ENCODE peak calls at places on chromosomes 6 and 20, in six cellular contexts. One of them, this sample, is unnamed.
A peak's percentile ranks its signal among the peaks of the same experiment; 100 is the strongest.

GRCh38 chr6:126344181-126344580 is 4.3 kb downstream of the CENPW start:
- DNase-seq in GM12878: no peak
- DNase-seq in K562: no peak
- DNase-seq in HepG2: no peak
- DNase-seq in GM12891: no peak
- DNase-seq in H1: no peak
- DNase-seq in this sample: no peak

GRCh38 chr6:56961151-56961550 is 6.2 kb downstream of the BEND6 start:
- DNase-seq in GM12878: no peak
- DNase-seq in HepG2: no peak
- DNase-seq in K562: no peak
- DNase-seq in H1: no peak
- DNase-seq in GM12891: no peak
- DNase-seq in this sample: no peak

GRCh38 chr20:44069203-44069931 is 117.6 kb downstream of the JPH2 start:
- DNase-seq in GM12878: peak; percentile 57
- DNase-seq in GM12891: peak; percentile 50
- DNase-seq in HepG2: no peak
- DNase-seq in H1: peak; percentile 22
- DNase-seq in K562: no peak
- DNase-seq in this sample: no peak

GRCh38 chr6:26581164-26581915 is 15.4 kb upstream of the ABT1 start:
- DNase-seq in HepG2: no peak
- DNase-seq in H1: no peak
- DNase-seq in GM12878: no peak
- DNase-seq in K562: no peak
- DNase-seq in GM12891: no peak
- DNase-seq in this sample: no peak

GRCh38 chr6:36855750-36856149 is 16.5 kb upstream of the CPNE5 start:
- DNase-seq in GM12891: no peak
- DNase-seq in HepG2: no peak
- DNase-seq in K562: no peak
- DNase-seq in H1: no peak
- DNase-seq in GM12878: no peak
- DNase-seq in this sample: no peak

GRCh38 chr20:38651562-38651961 is 50.0 kb downstream of the ARHGAP40 start:
- DNase-seq in HepG2: no peak
- DNase-seq in K562: no peak
- DNase-seq in H1: no peak
- DNase-seq in GM12891: no peak
- DNase-seq in GM12878: no peak
- DNase-seq in this sample: no peak

GRCh38 chr6:110355727-110356126 is 2.4 kb downstream of the METTL24 start:
- DNase-seq in H1: no peak
- DNase-seq in GM12878: no peak
- DNase-seq in K562: no peak
- DNase-seq in HepG2: no peak
- DNase-seq in GM12891: no peak
- DNase-seq in this sample: no peak

GRCh38 chr6:18101271-18101670 is 21.2 kb downstream of the NHLRC1 start:
- DNase-seq in HepG2: no peak
- DNase-seq in GM12891: no peak
- DNase-seq in K562: no peak
- DNase-seq in H1: no peak
- DNase-seq in GM12878: no peak
- DNase-seq in this sample: no peak

GRCh38 chr6:137070303-137070702 is 25.5 kb upstream of the IL20RA start:
- DNase-seq in GM12878: no peak
- DNase-seq in HepG2: no peak
- DNase-seq in K562: no peak
- DNase-seq in GM12891: no peak
- DNase-seq in H1: no peak
- DNase-seq in this sample: no peak

GRCh38 chr6:78611886-78612480 is 255.4 kb upstream of the IRAK1BP1 start:
- DNase-seq in GM12878: no peak
- DNase-seq in K562: peak; percentile 46
- DNase-seq in H1: no peak
- DNase-seq in HepG2: peak; percentile 1
- DNase-seq in GM12891: no peak
- DNase-seq in this sample: no peak

GRCh38 chr6:43434943-43435342 is 7.6 kb downstream of the ABCC10 start:
- DNase-seq in K562: no peak
- DNase-seq in GM12878: no peak
- DNase-seq in GM12891: no peak
- DNase-seq in HepG2: no peak
- DNase-seq in H1: no peak
- DNase-seq in this sample: no peak

GRCh38 chr20:30812739-30813411 is 444.6 kb upstream of the DEFB115 start:
- DNase-seq in K562: no peak
- DNase-seq in H1: no peak
- DNase-seq in GM12891: peak; percentile 15
- DNase-seq in GM12878: no peak
- DNase-seq in HepG2: no peak
- DNase-seq in this sample: peak; percentile 19

GRCh38 chr6:137927777-137928218 is 60.7 kb downstream of the TNFAIP3 start:
- DNase-seq in K562: no peak
- DNase-seq in GM12891: no peak
- DNase-seq in H1: no peak
- DNase-seq in HepG2: no peak
- DNase-seq in GM12878: peak; percentile 99
- DNase-seq in this sample: no peak

GRCh38 chr6:108156938-108157233 is 8.9 kb upstream of the NR2E1 start:
- DNase-seq in GM12891: no peak
- DNase-seq in HepG2: no peak
- DNase-seq in K562: no peak
- DNase-seq in GM12878: no peak
- DNase-seq in H1: no peak
- DNase-seq in this sample: no peak

GRCh38 chr6:11207199-11207968 is 25.1 kb downstream of the NEDD9 start:
- DNase-seq in GM12891: no peak
- DNase-seq in HepG2: peak; percentile 98
- DNase-seq in K562: no peak
- DNase-seq in GM12878: no peak
- DNase-seq in H1: no peak
- DNase-seq in this sample: no peak

GRCh38 chr6:79810878-79811277 is 136.5 kb downstream of the ELOVL4 start:
- DNase-seq in GM12891: no peak
- DNase-seq in K562: no peak
- DNase-seq in GM12878: no peak
- DNase-seq in HepG2: no peak
- DNase-seq in H1: no peak
- DNase-seq in this sample: no peak

GRCh38 chr6:126307859-126308258 is 32.1 kb upstream of the CENPW start:
- DNase-seq in GM12878: no peak
- DNase-seq in K562: no peak
- DNase-seq in H1: no peak
- DNase-seq in GM12891: no peak
- DNase-seq in HepG2: no peak
- DNase-seq in this sample: no peak

GRCh38 chr6:160376445-160376844 is 28.3 kb downstream of the SLC22A3 start:
- DNase-seq in HepG2: no peak
- DNase-seq in GM12891: no peak
- DNase-seq in H1: no peak
- DNase-seq in GM12878: no peak
- DNase-seq in K562: no peak
- DNase-seq in this sample: no peak

GRCh38 chr6:17289491-17290106 is 8.4 kb downstream of the RBM24 start:
- DNase-seq in K562: no peak
- DNase-seq in H1: no peak
- DNase-seq in GM12891: no peak
- DNase-seq in HepG2: no peak
- DNase-seq in GM12878: no peak
- DNase-seq in this sample: no peak

GRCh38 chr20:33897313-33897912 is 86.3 kb downstream of the CHMP4B start:
- DNase-seq in K562: peak; percentile 17
- DNase-seq in GM12878: no peak
- DNase-seq in HepG2: no peak
- DNase-seq in H1: no peak
- DNase-seq in GM12891: no peak
- DNase-seq in this sample: no peak

GRCh38 chr6:133749427-133749826 is 139.5 kb upstream of the TCF21 start:
- DNase-seq in GM12891: no peak
- DNase-seq in HepG2: no peak
- DNase-seq in H1: no peak
- DNase-seq in GM12878: no peak
- DNase-seq in K562: no peak
- DNase-seq in this sample: no peak

GRCh38 chr6:133743621-133744020 is 145.3 kb upstream of the TCF21 start:
- DNase-seq in K562: no peak
- DNase-seq in HepG2: no peak
- DNase-seq in GM12891: no peak
- DNase-seq in H1: no peak
- DNase-seq in GM12878: no peak
- DNase-seq in this sample: no peak

GRCh38 chr6:133746417-133746770 is 142.5 kb upstream of the TCF21 start:
- DNase-seq in GM12891: no peak
- DNase-seq in H1: no peak
- DNase-seq in GM12878: no peak
- DNase-seq in K562: no peak
- DNase-seq in HepG2: no peak
- DNase-seq in this sample: no peak

GRCh38 chr6:133752129-133752528 is 136.8 kb upstream of the TCF21 start:
- DNase-seq in H1: no peak
- DNase-seq in GM12891: no peak
- DNase-seq in K562: no peak
- DNase-seq in HepG2: no peak
- DNase-seq in GM12878: no peak
- DNase-seq in this sample: no peak

DNA sequence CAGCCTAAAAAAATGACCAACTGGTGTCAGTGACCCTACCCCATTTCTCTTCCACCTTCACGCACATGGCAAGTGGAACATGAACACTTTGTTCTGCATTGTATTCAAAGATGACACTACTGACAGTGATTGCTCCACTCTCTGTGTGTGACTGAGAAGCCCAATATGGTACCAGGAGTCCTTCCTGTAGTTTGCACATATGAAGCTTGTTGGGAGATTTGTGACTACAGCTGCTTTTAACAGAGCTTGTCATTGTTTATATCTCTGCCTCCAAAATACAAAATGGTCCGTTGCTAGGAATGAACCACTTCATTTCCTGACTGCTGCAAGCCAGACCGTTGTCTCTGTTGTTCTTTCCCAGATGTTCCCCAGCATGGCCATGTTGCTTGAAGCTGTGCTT is 140.3 kb upstream of the TCF21 start:
- DNase-seq in HepG2: no peak
- DNase-seq in GM12878: no peak
- DNase-seq in H1: no peak
- DNase-seq in K562: no peak
- DNase-seq in GM12891: no peak
- DNase-seq in this sample: no peak
- TF ChIP-seq TAF1 in HepG2: no peak
- TF ChIP-seq TAF1 in GM12878: no peak
- TF ChIP-seq TAF1 in H1: no peak
- TF ChIP-seq TAF1 in K562: no peak
- TF ChIP-seq TAF1 in GM12891: no peak
- TF ChIP-seq TAF1 in this sample: no peak

DNA sequence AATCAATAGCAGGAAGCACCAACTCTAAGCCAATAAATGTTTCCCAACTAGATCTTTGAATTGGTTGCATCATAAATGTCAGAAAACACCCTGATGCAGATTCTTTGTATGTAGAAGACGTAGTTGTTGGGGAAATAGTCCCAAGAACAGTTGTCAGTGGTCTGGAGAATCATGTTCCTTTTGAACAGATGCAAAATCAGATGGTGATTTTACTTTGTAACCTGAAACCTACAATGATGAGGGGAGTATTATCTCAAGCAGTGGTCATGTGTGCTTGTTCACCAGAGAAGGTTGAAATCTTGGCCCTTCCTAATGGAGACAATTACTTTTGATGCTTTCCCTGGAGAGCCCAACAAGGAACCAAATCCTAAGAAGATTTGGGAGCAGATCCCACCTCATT is 132.5 kb downstream of the MACROD2 start:
- DNase-seq in H1: no peak
- DNase-seq in K562: no peak
- DNase-seq in HepG2: no peak
- DNase-seq in GM12891: no peak
- DNase-seq in GM12878: no peak
- DNase-seq in this sample: no peak
- TF ChIP-seq POLR2A in H1: no peak
- TF ChIP-seq POLR2A in K562: no peak
- TF ChIP-seq POLR2A in HepG2: no peak
- TF ChIP-seq POLR2A in GM12891: no peak
- TF ChIP-seq POLR2A in GM12878: no peak
- TF ChIP-seq POLR2A in this sample: no peak

GRCh38 chr6:144311361-144311760 is 26.2 kb downstream of the UTRN start:
- DNase-seq in HepG2: no peak
- DNase-seq in GM12891: no peak
- DNase-seq in GM12878: no peak
- DNase-seq in K562: no peak
- DNase-seq in H1: no peak
- DNase-seq in this sample: no peak

GRCh38 chr6:144314562-144314961 is 29.4 kb downstream of the UTRN start:
- DNase-seq in HepG2: no peak
- DNase-seq in GM12878: no peak
- DNase-seq in GM12891: no peak
- DNase-seq in H1: no peak
- DNase-seq in K562: no peak
- DNase-seq in this sample: no peak

GRCh38 chr6:144315981-144316865 is 31.1 kb downstream of the UTRN start:
- DNase-seq in HepG2: peak; percentile 76
- DNase-seq in GM12878: no peak
- DNase-seq in K562: no peak
- DNase-seq in GM12891: no peak
- DNase-seq in H1: no peak
- DNase-seq in this sample: no peak

GRCh38 chr6:144315226-144315980 is 30.3 kb downstream of the UTRN start:
- DNase-seq in GM12878: no peak
- DNase-seq in HepG2: no peak
- DNase-seq in GM12891: no peak
- DNase-seq in K562: no peak
- DNase-seq in H1: no peak
- DNase-seq in this sample: no peak

DNA sequence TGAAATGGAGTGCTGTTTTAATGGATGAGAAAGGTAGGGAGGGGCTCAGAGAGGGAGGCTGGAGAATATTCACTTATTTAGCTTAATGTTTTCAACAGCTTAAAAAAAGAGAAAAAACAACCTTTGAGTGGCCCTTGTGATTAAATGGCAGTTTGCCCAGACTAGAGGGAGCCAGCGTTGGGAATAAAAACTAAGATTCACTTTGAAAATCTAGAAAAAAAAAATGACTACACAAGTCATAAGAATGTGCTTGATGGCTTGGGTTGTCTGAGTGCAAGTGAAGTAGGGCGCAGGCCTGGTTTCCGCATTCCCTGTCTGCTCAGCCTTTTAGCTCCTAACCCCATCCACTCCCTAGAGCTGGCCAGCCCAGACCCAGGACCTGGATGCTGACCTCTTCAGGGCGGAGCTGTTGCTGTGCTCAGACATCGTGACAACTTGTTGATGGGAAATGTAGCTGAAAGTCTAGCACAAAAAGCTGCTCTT is 28.9 kb downstream of the UTRN start:
- DNase-seq in H1: no peak
- DNase-seq in GM12878: no peak
- DNase-seq in K562: no peak
- DNase-seq in GM12891: no peak
- DNase-seq in HepG2: no peak
- DNase-seq in this sample: no peak
- TF ChIP-seq TAF1 in H1: no peak
- TF ChIP-seq TAF1 in GM12878: no peak
- TF ChIP-seq TAF1 in K562: no peak
- TF ChIP-seq TAF1 in GM12891: no peak
- TF ChIP-seq TAF1 in HepG2: no peak
- TF ChIP-seq TAF1 in this sample: no peak

GRCh38 chr20:41136695-41137411 is 490 bp upstream of the PLCG1 start:
- DNase-seq in K562: peak; percentile 98
- DNase-seq in GM12891: peak; percentile 83
- DNase-seq in H1: peak; percentile 94
- DNase-seq in GM12878: no peak
- DNase-seq in HepG2: peak; percentile 84
- DNase-seq in this sample: peak; percentile 89
- TF ChIP-seq POLR2A in K562: peak; percentile 78
- TF ChIP-seq POLR2A in GM12891: peak; percentile 60
- TF ChIP-seq POLR2A in H1: peak; percentile 83
- TF ChIP-seq POLR2A in GM12878: peak; percentile 65
- TF ChIP-seq POLR2A in HepG2: peak; percentile 91
- TF ChIP-seq POLR2A in this sample: peak; percentile 31